ENCODE peak calls at places on chromosomes 3 and 15, in five cellular contexts. T is AML-193; U is CD8-positive, alpha-beta memory T cell; W is left ventricle myocardium inferior; Q is activated gamma-delta T cell treated with Interleukin-2 at 50 U/mL for 16 hours. P is an unnamed sample.

GRCh38 chr3:49554639-49555265 is 475 bp downstream of the BSN start:
- DNase-seq in U (no peak), Q (peak), W (peak), T (no peak), P (peak)

GRCh38 chr3:10344147-10344943 is 23.4 kb upstream of the SEC13 start:
- DNase-seq in U (peak), T (peak), W (no peak), Q (peak), P (peak)

GRCh38 chr15:35173444-35174118 is 88.5 kb upstream of the NANOGP8 start:
- DNase-seq in T (no peak), U (no peak), W (no peak), Q (no peak), P (no peak)

GRCh38 chr3:107975529-107976203 is 115.2 kb downstream of the CD47 start:
- DNase-seq in Q (no peak), T (no peak), U (peak), W (no peak), P (no peak)

GRCh38 chr3:16897254-16897926 is 12.6 kb downstream of the PLCL2 start:
- DNase-seq in T (no peak), W (no peak), U (peak), Q (peak), P (no peak)

GRCh38 chr3:120894285-120894684 is 13.7 kb upstream of the STXBP5L start:
- DNase-seq in Q (no peak), U (no peak), W (no peak), T (no peak), P (no peak)

GRCh38 chr3:79018671-79019136 is 749.1 kb downstream of the ROBO1 start:
- DNase-seq in U (no peak), W (peak), T (no peak), Q (no peak), P (no peak)

GRCh38 chr3:126552688-126553283 is 5.9 kb downstream of the C3orf22 start:
- DNase-seq in Q (no peak), W (no peak), U (no peak), T (no peak), P (no peak)

GRCh38 chr3:55567615-55568014 is 80.5 kb upstream of the WNT5A start:
- DNase-seq in T (no peak), U (no peak), W (no peak), Q (no peak), P (no peak)

GRCh38 chr3:11803977-11804903 is 42.4 kb downstream of the TAMM41 start:
- DNase-seq in Q (peak), U (peak), W (no peak), T (peak), P (no peak)

GRCh38 chr3:24683511-24684384 is 189.1 kb upstream of the THRB start:
- DNase-seq in U (no peak), W (no peak), Q (no peak), T (peak), P (no peak)

GRCh38 chr15:57391537-57391936 is 15.2 kb downstream of the CGNL1 start:
- DNase-seq in Q (no peak), T (no peak), W (no peak), U (no peak), P (no peak)

GRCh38 chr3:52077900-52078299 is 21.5 kb upstream of the DUSP7 start:
- DNase-seq in T (no peak), W (no peak), Q (no peak), U (no peak), P (no peak)

GRCh38 chr3:107431298-107432012 is 54.2 kb downstream of the CCDC54 start:
- DNase-seq in Q (peak), T (no peak), W (peak), U (peak), P (peak)

GRCh38 chr3:55716611-55717225 is 229.6 kb upstream of the WNT5A start:
- DNase-seq in T (no peak), U (no peak), Q (no peak), W (no peak), P (no peak)

GRCh38 chr15:99407716-99408115 is 156.4 kb downstream of the LRRC28 start:
- DNase-seq in W (no peak), T (no peak), U (no peak), Q (no peak), P (no peak)

GRCh38 chr3:95715137-95715536 is 1099.3 kb upstream of the EPHA6 start:
- DNase-seq in Q (no peak), W (no peak), T (no peak), U (no peak), P (no peak)

GRCh38 chr3:111831840-111832239 is 27.2 kb upstream of the PHLDB2 start:
- DNase-seq in W (no peak), Q (peak), T (no peak), U (peak), P (no peak)

GRCh38 chr3:188854395-188855149 is 317.2 kb upstream of the TPRG1 start:
- DNase-seq in Q (no peak), W (no peak), U (no peak), T (no peak), P (no peak)

GRCh38 chr3:128497305-128498126 is 4.5 kb upstream of the GATA2 start:
- DNase-seq in U (peak), Q (peak), W (peak), T (peak), P (peak)

GRCh38 chr3:81549831-81550230 is 211.6 kb downstream of the GBE1 start:
- DNase-seq in Q (no peak), T (no peak), U (no peak), W (no peak), P (no peak)

GRCh38 chr15:72155021-72155621 is 36.9 kb downstream of the SENP8 start:
- DNase-seq in W (peak), U (no peak), Q (no peak), T (no peak), P (no peak)

GRCh38 chr3:176920806-176921205 is 276.5 kb downstream of the TBL1XR1 start:
- DNase-seq in W (no peak), T (no peak), U (no peak), Q (no peak), P (no peak)

GRCh38 chr15:41180206-41180789 is 50.3 kb downstream of the EXD1 start:
- DNase-seq in W (no peak), U (no peak), Q (no peak), T (no peak), P (no peak)

GRCh38 chr3:141949972-141950371 is 73.5 kb downstream of the ATP1B3 start:
- DNase-seq in U (no peak), W (no peak), Q (no peak), T (no peak), P (no peak)

GRCh38 chr3:127542441-127542952 is 48.0 kb downstream of the TPRA1 start:
- DNase-seq in Q (no peak), W (no peak), T (no peak), U (no peak), P (no peak)

GRCh38 chr3:38648024-38648658 is 1.3 kb downstream of the SCN5A start:
- DNase-seq in Q (no peak), T (no peak), U (no peak), W (no peak), P (no peak)

GRCh38 chr15:51382787-51383186 is 41.3 kb downstream of the GLDN start:
- DNase-seq in T (peak), W (no peak), Q (no peak), U (no peak), P (no peak)

GRCh38 chr3:114848087-114848486 is 299.0 kb downstream of the ZBTB20 start:
- DNase-seq in T (no peak), W (no peak), Q (no peak), U (no peak), P (no peak)

GRCh38 chr3:54307616-54308180 is 185.3 kb downstream of the CACNA2D3 start:
- DNase-seq in Q (no peak), W (no peak), T (no peak), U (no peak), P (no peak)

GRCh38 chr15:78968539-78969271 is 23.9 kb upstream of the CTSH start:
- DNase-seq in Q (no peak), W (no peak), U (no peak), T (no peak), P (no peak)

P was measured in effector CD4-positive, alpha-beta T cell.